ENCODE peak calls at places on chromosomes 4 and X, in seven cellular contexts. C is GM23338, Y is sigmoid colon, O is breast epithelium, D is stomach, I is SK-N-SH, U is HCT116. V is an unnamed sample.

GRCh38 chrX:138128025-138128671 is 562.2 kb downstream of the ZIC3 start:
- DNase-seq in C (peak), Y (no peak), O (no peak), D (no peak), I (peak), U (peak), V (peak)

GRCh38 chr4:27789768-27790167 is 929.1 kb downstream of the STIM2 start:
- DNase-seq in C (no peak), Y (no peak), O (no peak), D (no peak), I (no peak), U (no peak), V (no peak)

GRCh38 chr4:131137196-131137595 is 2011.9 kb upstream of the PCDH10 start:
- DNase-seq in C (no peak), Y (no peak), O (no peak), D (no peak), I (no peak), U (no peak), V (no peak)

GRCh38 chr4:2141762-2142520 is 82.8 kb downstream of the NAT8L start:
- DNase-seq in C (peak), Y (no peak), O (no peak), D (no peak), I (no peak), U (no peak), V (no peak)

GRCh38 chr4:73883306-73883705 is 14.1 kb downstream of the CXCL1 start:
- DNase-seq in C (no peak), Y (no peak), O (no peak), D (no peak), I (no peak), U (no peak), V (no peak)

GRCh38 chr4:173095022-173095421 is 73.6 kb upstream of the GALNT7 start:
- DNase-seq in C (no peak), Y (no peak), O (no peak), D (no peak), I (no peak), U (no peak), V (no peak)

GRCh38 chrX:153973127-153974002 is 811 bp downstream of the TMEM187 start:
- DNase-seq in C (no peak), Y (no peak), O (no peak), D (no peak), I (no peak), U (no peak), V (no peak)

GRCh38 chr4:14752341-14753046 is 249.8 kb upstream of the CPEB2 start:
- DNase-seq in C (no peak), Y (no peak), O (no peak), D (no peak), I (no peak), U (no peak), V (no peak)

GRCh38 chr4:76984788-76985211 is 35.2 kb downstream of the SEPTIN11 start:
- DNase-seq in C (no peak), Y (peak), O (no peak), D (no peak), I (peak), U (no peak), V (no peak)

GRCh38 chr4:52244773-52245360 is 193.8 kb downstream of the SPATA18 start:
- DNase-seq in C (no peak), Y (no peak), O (no peak), D (no peak), I (peak), U (no peak), V (no peak)

GRCh38 chr4:77695769-77696168 is 90.1 kb downstream of the CXCL13 start:
- DNase-seq in C (no peak), Y (no peak), O (no peak), D (no peak), I (no peak), U (peak), V (no peak)

GRCh38 chrX:65586491-65586890 is 51.9 kb upstream of the LAS1L start:
- DNase-seq in C (no peak), Y (no peak), O (no peak), D (no peak), I (no peak), U (no peak), V (no peak)

GRCh38 chrX:152913915-152914314 is 16.0 kb downstream of the ZNF185 start:
- DNase-seq in C (no peak), Y (no peak), O (no peak), D (no peak), I (peak), U (no peak), V (no peak)

GRCh38 chr4:102759835-102760644 is 728 bp downstream of the MANBA start:
- DNase-seq in C (peak), Y (peak), O (no peak), D (peak), I (no peak), U (no peak), V (peak)

GRCh38 chr4:79958511-79959264 is 114.3 kb downstream of the ANTXR2 start:
- DNase-seq in C (no peak), Y (no peak), O (no peak), D (no peak), I (no peak), U (no peak), V (no peak)

GRCh38 chrX:1387141-1387776 is 4.7 kb downstream of the SLC25A6 start:
- DNase-seq in C (no peak), Y (peak), O (peak), D (no peak), I (peak), U (no peak), V (no peak)
- TF ChIP-seq POLR2AphosphoS5 in C (peak), Y (no peak), O (no peak), D (no peak), I (no peak), U (no peak), V (peak)

DNA sequence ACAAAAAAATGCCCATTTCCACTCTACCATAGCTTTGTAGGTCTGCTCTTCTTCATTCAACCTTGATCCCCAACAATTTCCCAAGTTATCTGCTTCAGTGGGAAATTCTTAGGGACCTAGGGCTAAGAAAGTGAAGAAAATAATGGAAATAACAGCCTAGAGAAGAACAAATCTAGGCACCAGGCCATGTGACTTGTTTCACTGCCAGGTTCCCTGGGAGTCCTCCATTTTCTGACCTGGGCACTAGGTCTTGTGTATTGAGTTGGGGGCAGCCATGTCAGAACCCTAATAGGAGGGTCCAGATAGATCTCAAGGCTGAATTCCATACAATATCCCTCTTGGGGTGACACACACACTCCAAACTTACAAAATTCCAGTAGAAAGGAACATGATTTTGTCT is 194.6 kb upstream of the STK26 start:
- DNase-seq in C (peak), Y (no peak), O (no peak), D (no peak), I (no peak), U (no peak), V (peak)
- H3K4me3 ChIP-seq in C (peak), Y (no peak), O (no peak), D (no peak), I (no peak), U (peak), V (peak)

GRCh38 chr4:105555409-105555808 is 3.0 kb downstream of the ARHGEF38 start:
- DNase-seq in C (peak), Y (no peak), O (no peak), D (no peak), I (no peak), U (no peak), V (no peak)

GRCh38 chr4:105560488-105560887 is 8.1 kb downstream of the ARHGEF38 start:
- DNase-seq in C (no peak), Y (no peak), O (no peak), D (no peak), I (no peak), U (no peak), V (no peak)

GRCh38 chr4:105563352-105563751 is 10.9 kb downstream of the ARHGEF38 start:
- DNase-seq in C (no peak), Y (no peak), O (no peak), D (no peak), I (no peak), U (no peak), V (no peak)

GRCh38 chr4:105556175-105556574 is 3.8 kb downstream of the ARHGEF38 start:
- DNase-seq in C (peak), Y (no peak), O (no peak), D (no peak), I (no peak), U (no peak), V (no peak)

GRCh38 chr4:105558277-105558676 is 5.9 kb downstream of the ARHGEF38 start:
- DNase-seq in C (peak), Y (no peak), O (no peak), D (no peak), I (no peak), U (no peak), V (no peak)
- TF ChIP-seq CTCF in C (no peak), Y (no peak), O (no peak), D (no peak), I (no peak), U (no peak), V (no peak)

DNA sequence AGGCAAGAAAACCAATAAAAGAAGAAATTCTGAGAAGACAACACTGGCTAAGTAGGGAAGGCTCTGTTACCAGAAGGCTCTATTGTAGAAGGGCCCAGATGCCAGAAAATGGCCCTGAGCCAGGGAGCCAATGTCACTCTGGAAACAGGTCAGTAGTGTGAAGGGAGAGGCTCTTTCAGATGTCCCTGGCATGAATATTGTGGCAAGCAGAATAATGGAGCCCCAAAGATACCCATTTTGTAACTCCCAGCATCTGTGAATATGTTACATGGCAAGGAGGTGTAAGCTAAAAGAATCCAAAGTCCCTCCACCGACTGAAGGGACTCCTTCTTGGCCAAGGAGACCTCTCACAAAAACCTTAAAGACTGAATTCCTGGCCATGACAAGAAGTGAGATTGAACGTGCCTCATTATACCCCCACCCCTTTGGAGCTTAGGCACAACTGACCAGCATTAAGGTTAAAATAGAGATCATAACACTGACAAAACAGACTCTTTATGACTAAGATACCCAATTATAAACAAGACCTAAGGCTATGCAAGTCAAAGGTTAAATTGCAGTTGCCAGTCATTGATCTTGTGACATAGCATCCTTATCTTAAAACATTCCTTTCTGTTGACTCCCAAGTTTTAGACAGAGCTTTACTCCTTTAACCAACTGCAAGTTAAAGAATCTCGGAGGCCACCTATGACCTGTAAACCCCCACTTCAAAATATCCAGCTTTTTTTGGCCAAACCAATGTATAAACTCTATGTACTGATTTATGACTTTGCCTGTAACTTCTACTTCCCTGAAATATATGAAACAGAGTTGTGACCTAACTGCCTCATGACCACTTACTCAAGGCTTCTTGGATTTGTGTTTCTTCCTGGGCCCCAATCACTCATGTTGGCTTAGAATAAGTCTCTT is 42.2 kb upstream of the SMIM10 start:
- DNase-seq in C (no peak), Y (no peak), O (no peak), D (no peak), I (no peak), U (peak), V (no peak)
- TF ChIP-seq POLR2AphosphoS5 in C (no peak), Y (no peak), O (no peak), D (no peak), I (no peak), U (no peak), V (no peak)

GRCh38 chr4:182449960-182450359 is 206.8 kb downstream of the TENM3 start:
- DNase-seq in C (no peak), Y (no peak), O (no peak), D (no peak), I (no peak), U (no peak), V (no peak)

GRCh38 chr4:182448281-182449151 is 205.3 kb downstream of the TENM3 start:
- DNase-seq in C (peak), Y (peak), O (peak), D (peak), I (peak), U (peak), V (no peak)

GRCh38 chr4:182443070-182443469 is 199.9 kb downstream of the TENM3 start:
- DNase-seq in C (peak), Y (no peak), O (no peak), D (no peak), I (no peak), U (no peak), V (no peak)

GRCh38 chr4:182449186-182449880 is 206.1 kb downstream of the TENM3 start:
- DNase-seq in C (peak), Y (peak), O (no peak), D (no peak), I (no peak), U (no peak), V (no peak)

DNA sequence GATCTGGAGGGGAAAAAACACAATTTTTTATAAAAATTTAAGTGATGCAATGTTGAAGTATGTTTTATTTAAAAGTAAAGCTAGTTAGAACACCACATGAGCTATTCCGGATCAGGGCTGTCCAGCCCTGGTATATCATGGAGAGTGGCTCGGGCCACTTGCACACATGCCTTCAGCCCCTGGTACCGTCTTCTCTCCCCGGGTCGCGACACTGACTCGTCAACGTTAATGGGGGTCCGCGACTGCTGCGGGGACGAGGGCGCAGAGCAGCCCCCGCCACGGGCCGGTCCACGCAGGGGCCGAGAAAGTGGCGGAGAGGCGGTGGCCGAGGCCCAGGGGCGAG is 204.7 kb downstream of the TENM3 start:
- DNase-seq in C (no peak), Y (no peak), O (no peak), D (no peak), I (no peak), U (no peak), V (no peak)
- H3K4me3 ChIP-seq in C (peak), Y (peak), O (peak), D (peak), I (peak), U (no peak), V (no peak)

GRCh38 chrX:107775734-107776511 is at the start of gene TSC22D3:
- DNase-seq in C (peak), Y (peak), O (peak), D (peak), I (peak), U (peak), V (peak)

GRCh38 chrX:107777536-107777832 is at the start of gene NCBP2L:
- DNase-seq in C (no peak), Y (no peak), O (no peak), D (no peak), I (no peak), U (no peak), V (no peak)

GRCh38 chrX:107773906-107774435 is 1.6 kb downstream of the TSC22D3 start:
- DNase-seq in C (no peak), Y (no peak), O (no peak), D (no peak), I (no peak), U (no peak), V (no peak)

GRCh38 chrX:107775000-107775733 is 420 bp downstream of the TSC22D3 start:
- DNase-seq in C (peak), Y (peak), O (no peak), D (no peak), I (no peak), U (no peak), V (no peak)

GRCh38 chrX:107776649-107777535 is 641 bp upstream of the NCBP2L start:
- DNase-seq in C (peak), Y (peak), O (peak), D (peak), I (peak), U (peak), V (peak)
- TF ChIP-seq CTCF in C (peak), Y (peak), O (peak), D (peak), I (peak), U (peak), V (peak)